ENCODE peak calls at places on chromosomes 11 and 22, in nine cellular contexts. One of them, this sample, is unnamed.

GRCh38 chr11:10263929-10264328 is 30.1 kb downstream of the SBF2 start:
- DNase-seq in HepG2: no peak
- DNase-seq in HCT116: no peak
- DNase-seq in kidney: no peak
- DNase-seq in AG09309: peak
- DNase-seq in mucosa of descending colon: no peak
- DNase-seq in esophagus squamous epithelium: no peak
- DNase-seq in cardiac fibroblast: peak
- DNase-seq in astrocyte of the cerebellum: peak
- DNase-seq in this sample: no peak

GRCh38 chr11:88414981-88415391 is 77.5 kb upstream of the CTSC start:
- DNase-seq in AG09309: no peak
- DNase-seq in HCT116: no peak
- DNase-seq in mucosa of descending colon: no peak
- DNase-seq in HepG2: no peak
- DNase-seq in esophagus squamous epithelium: no peak
- DNase-seq in astrocyte of the cerebellum: no peak
- DNase-seq in cardiac fibroblast: no peak
- DNase-seq in kidney: no peak
- DNase-seq in this sample: no peak

GRCh38 chr22:16827506-16827905 is 2.3 kb upstream of the XKR3 start:
- DNase-seq in HCT116: no peak
- DNase-seq in AG09309: no peak
- DNase-seq in astrocyte of the cerebellum: no peak
- DNase-seq in HepG2: no peak
- DNase-seq in esophagus squamous epithelium: no peak
- DNase-seq in mucosa of descending colon: no peak
- DNase-seq in kidney: no peak
- DNase-seq in cardiac fibroblast: no peak
- DNase-seq in this sample: no peak

GRCh38 chr11:36306888-36307287 is 10.8 kb downstream of the PRR5L start:
- DNase-seq in AG09309: no peak
- DNase-seq in HepG2: peak
- DNase-seq in mucosa of descending colon: no peak
- DNase-seq in esophagus squamous epithelium: no peak
- DNase-seq in astrocyte of the cerebellum: no peak
- DNase-seq in kidney: no peak
- DNase-seq in cardiac fibroblast: peak
- DNase-seq in HCT116: peak
- DNase-seq in this sample: no peak

GRCh38 chr22:50586416-50586815 is 3.8 kb upstream of the CHKB start:
- DNase-seq in kidney: no peak
- DNase-seq in astrocyte of the cerebellum: no peak
- DNase-seq in mucosa of descending colon: no peak
- DNase-seq in esophagus squamous epithelium: no peak
- DNase-seq in HepG2: no peak
- DNase-seq in cardiac fibroblast: no peak
- DNase-seq in HCT116: no peak
- DNase-seq in AG09309: no peak
- DNase-seq in this sample: no peak

GRCh38 chr11:1531961-1532586 is 40.0 kb downstream of the DUSP8 start:
- DNase-seq in cardiac fibroblast: no peak
- DNase-seq in esophagus squamous epithelium: no peak
- DNase-seq in mucosa of descending colon: no peak
- DNase-seq in AG09309: peak
- DNase-seq in kidney: no peak
- DNase-seq in HCT116: no peak
- DNase-seq in astrocyte of the cerebellum: peak
- DNase-seq in HepG2: no peak
- DNase-seq in this sample: no peak

GRCh38 chr11:12528487-12528886 is 145.7 kb upstream of the TEAD1 start:
- DNase-seq in kidney: no peak
- DNase-seq in cardiac fibroblast: no peak
- DNase-seq in mucosa of descending colon: no peak
- DNase-seq in HepG2: no peak
- DNase-seq in esophagus squamous epithelium: no peak
- DNase-seq in astrocyte of the cerebellum: no peak
- DNase-seq in AG09309: no peak
- DNase-seq in HCT116: no peak
- DNase-seq in this sample: no peak

GRCh38 chr11:77141034-77141433 is 13.0 kb downstream of the MYO7A start:
- DNase-seq in HepG2: peak
- DNase-seq in AG09309: peak
- DNase-seq in astrocyte of the cerebellum: no peak
- DNase-seq in mucosa of descending colon: no peak
- DNase-seq in HCT116: no peak
- DNase-seq in esophagus squamous epithelium: no peak
- DNase-seq in kidney: no peak
- DNase-seq in cardiac fibroblast: peak
- DNase-seq in this sample: peak

GRCh38 chr22:35347462-35347861 is 33.4 kb upstream of the HMOX1 start:
- DNase-seq in kidney: peak
- DNase-seq in AG09309: no peak
- DNase-seq in esophagus squamous epithelium: no peak
- DNase-seq in cardiac fibroblast: no peak
- DNase-seq in astrocyte of the cerebellum: no peak
- DNase-seq in HCT116: no peak
- DNase-seq in HepG2: no peak
- DNase-seq in mucosa of descending colon: no peak
- DNase-seq in this sample: no peak

GRCh38 chr11:69157156-69157821 is 1.6 kb downstream of the SMIM38 start:
- DNase-seq in cardiac fibroblast: peak
- DNase-seq in HCT116: no peak
- DNase-seq in astrocyte of the cerebellum: no peak
- DNase-seq in mucosa of descending colon: no peak
- DNase-seq in HepG2: peak
- DNase-seq in AG09309: no peak
- DNase-seq in kidney: no peak
- DNase-seq in esophagus squamous epithelium: no peak
- DNase-seq in this sample: no peak

GRCh38 chr11:94776351-94777321 is 8.5 kb downstream of the AMOTL1 start:
- DNase-seq in HCT116: no peak
- DNase-seq in mucosa of descending colon: no peak
- DNase-seq in astrocyte of the cerebellum: peak
- DNase-seq in HepG2: no peak
- DNase-seq in esophagus squamous epithelium: no peak
- DNase-seq in kidney: no peak
- DNase-seq in cardiac fibroblast: peak
- DNase-seq in AG09309: peak
- DNase-seq in this sample: no peak

GRCh38 chr11:129766858-129767604 is 48.6 kb upstream of the TMEM45B start:
- DNase-seq in HCT116: peak
- DNase-seq in esophagus squamous epithelium: no peak
- DNase-seq in AG09309: no peak
- DNase-seq in kidney: no peak
- DNase-seq in HepG2: peak
- DNase-seq in mucosa of descending colon: peak
- DNase-seq in astrocyte of the cerebellum: no peak
- DNase-seq in cardiac fibroblast: peak
- DNase-seq in this sample: no peak

GRCh38 chr11:113193077-113193476 is 121.3 kb upstream of the TTC12 start:
- DNase-seq in HCT116: no peak
- DNase-seq in AG09309: no peak
- DNase-seq in kidney: no peak
- DNase-seq in cardiac fibroblast: no peak
- DNase-seq in astrocyte of the cerebellum: no peak
- DNase-seq in esophagus squamous epithelium: no peak
- DNase-seq in HepG2: no peak
- DNase-seq in mucosa of descending colon: no peak
- DNase-seq in this sample: no peak

GRCh38 chr11:117550466-117550865 is 222.8 kb downstream of the CEP164 start:
- DNase-seq in kidney: no peak
- DNase-seq in esophagus squamous epithelium: no peak
- DNase-seq in astrocyte of the cerebellum: no peak
- DNase-seq in cardiac fibroblast: no peak
- DNase-seq in mucosa of descending colon: no peak
- DNase-seq in HepG2: no peak
- DNase-seq in AG09309: no peak
- DNase-seq in HCT116: no peak
- DNase-seq in this sample: no peak

GRCh38 chr22:31650391-31650790 is 11.6 kb downstream of the PISD start:
- DNase-seq in esophagus squamous epithelium: no peak
- DNase-seq in mucosa of descending colon: no peak
- DNase-seq in AG09309: peak
- DNase-seq in HepG2: no peak
- DNase-seq in cardiac fibroblast: peak
- DNase-seq in kidney: no peak
- DNase-seq in HCT116: no peak
- DNase-seq in astrocyte of the cerebellum: peak
- DNase-seq in this sample: no peak

GRCh38 chr11:105665281-105665680 is 55.4 kb downstream of the GRIA4 start:
- DNase-seq in HCT116: no peak
- DNase-seq in cardiac fibroblast: no peak
- DNase-seq in HepG2: no peak
- DNase-seq in kidney: no peak
- DNase-seq in esophagus squamous epithelium: no peak
- DNase-seq in astrocyte of the cerebellum: no peak
- DNase-seq in AG09309: no peak
- DNase-seq in mucosa of descending colon: no peak
- DNase-seq in this sample: no peak

GRCh38 chr22:19535001-19535400 is 10.8 kb upstream of the CLDN5 start:
- DNase-seq in mucosa of descending colon: no peak
- DNase-seq in cardiac fibroblast: no peak
- DNase-seq in AG09309: no peak
- DNase-seq in HCT116: no peak
- DNase-seq in kidney: no peak
- DNase-seq in HepG2: no peak
- DNase-seq in esophagus squamous epithelium: no peak
- DNase-seq in astrocyte of the cerebellum: no peak
- DNase-seq in this sample: no peak

GRCh38 chr11:103637250-103637649 is 399.2 kb upstream of the DDI1 start:
- DNase-seq in mucosa of descending colon: no peak
- DNase-seq in astrocyte of the cerebellum: no peak
- DNase-seq in kidney: no peak
- DNase-seq in HepG2: no peak
- DNase-seq in cardiac fibroblast: no peak
- DNase-seq in AG09309: no peak
- DNase-seq in HCT116: no peak
- DNase-seq in esophagus squamous epithelium: no peak
- DNase-seq in this sample: no peak

DNA sequence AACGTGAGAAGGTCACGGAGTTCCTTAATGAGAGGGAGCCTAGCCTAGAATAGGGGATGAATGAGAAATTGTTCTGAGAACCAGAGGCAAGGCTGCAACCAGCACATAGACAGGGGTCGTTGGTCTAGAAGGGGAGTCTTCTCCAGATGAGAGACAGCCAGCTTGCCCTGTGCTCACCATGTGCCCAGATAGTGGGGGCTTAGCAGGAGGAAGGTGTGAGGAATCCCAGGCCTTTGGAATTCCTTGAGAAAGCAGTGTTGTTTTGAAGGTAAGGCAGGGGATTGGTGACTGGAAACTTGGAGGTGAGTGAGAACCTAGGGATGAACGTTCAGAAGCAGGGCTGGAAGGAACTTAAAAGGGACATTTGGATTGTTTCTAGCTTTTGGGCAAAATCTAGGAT is 29.4 kb downstream of the RCOR2 start:
- DNase-seq in esophagus squamous epithelium: no peak
- DNase-seq in AG09309: no peak
- DNase-seq in astrocyte of the cerebellum: no peak
- DNase-seq in HepG2: no peak
- DNase-seq in cardiac fibroblast: no peak
- DNase-seq in kidney: no peak
- DNase-seq in mucosa of descending colon: no peak
- DNase-seq in HCT116: no peak
- DNase-seq in this sample: no peak
- H3K4me3 ChIP-seq in esophagus squamous epithelium: no peak
- H3K4me3 ChIP-seq in AG09309: no peak
- H3K4me3 ChIP-seq in astrocyte of the cerebellum: no peak
- H3K4me3 ChIP-seq in HepG2: no peak
- H3K4me3 ChIP-seq in cardiac fibroblast: no peak
- H3K4me3 ChIP-seq in kidney: no peak
- H3K4me3 ChIP-seq in mucosa of descending colon: no peak
- H3K4me3 ChIP-seq in HCT116: no peak
- H3K4me3 ChIP-seq in this sample: no peak

GRCh38 chr11:124415356-124415923 is 9.2 kb downstream of the OR8B4 start:
- DNase-seq in HCT116: peak
- DNase-seq in mucosa of descending colon: peak
- DNase-seq in cardiac fibroblast: peak
- DNase-seq in AG09309: peak
- DNase-seq in kidney: no peak
- DNase-seq in HepG2: peak
- DNase-seq in esophagus squamous epithelium: no peak
- DNase-seq in astrocyte of the cerebellum: peak
- DNase-seq in this sample: peak
- TF ChIP-seq CTCF in HCT116: peak
- TF ChIP-seq CTCF in mucosa of descending colon: peak
- TF ChIP-seq CTCF in cardiac fibroblast: peak
- TF ChIP-seq CTCF in AG09309: peak
- TF ChIP-seq CTCF in kidney: peak
- TF ChIP-seq CTCF in HepG2: peak
- TF ChIP-seq CTCF in esophagus squamous epithelium: peak
- TF ChIP-seq CTCF in astrocyte of the cerebellum: peak
- TF ChIP-seq CTCF in this sample: peak

GRCh38 chr11:119016216-119017009 is 1.7 kb downstream of the RPS25 start:
- DNase-seq in AG09309: no peak
- DNase-seq in cardiac fibroblast: no peak
- DNase-seq in mucosa of descending colon: no peak
- DNase-seq in astrocyte of the cerebellum: no peak
- DNase-seq in esophagus squamous epithelium: no peak
- DNase-seq in kidney: no peak
- DNase-seq in HCT116: no peak
- DNase-seq in HepG2: no peak
- DNase-seq in this sample: no peak
- H3K4me3 ChIP-seq in AG09309: no peak
- H3K4me3 ChIP-seq in cardiac fibroblast: no peak
- H3K4me3 ChIP-seq in mucosa of descending colon: no peak
- H3K4me3 ChIP-seq in astrocyte of the cerebellum: peak
- H3K4me3 ChIP-seq in esophagus squamous epithelium: no peak
- H3K4me3 ChIP-seq in kidney: no peak
- H3K4me3 ChIP-seq in HCT116: peak
- H3K4me3 ChIP-seq in HepG2: peak
- H3K4me3 ChIP-seq in this sample: peak

DNA sequence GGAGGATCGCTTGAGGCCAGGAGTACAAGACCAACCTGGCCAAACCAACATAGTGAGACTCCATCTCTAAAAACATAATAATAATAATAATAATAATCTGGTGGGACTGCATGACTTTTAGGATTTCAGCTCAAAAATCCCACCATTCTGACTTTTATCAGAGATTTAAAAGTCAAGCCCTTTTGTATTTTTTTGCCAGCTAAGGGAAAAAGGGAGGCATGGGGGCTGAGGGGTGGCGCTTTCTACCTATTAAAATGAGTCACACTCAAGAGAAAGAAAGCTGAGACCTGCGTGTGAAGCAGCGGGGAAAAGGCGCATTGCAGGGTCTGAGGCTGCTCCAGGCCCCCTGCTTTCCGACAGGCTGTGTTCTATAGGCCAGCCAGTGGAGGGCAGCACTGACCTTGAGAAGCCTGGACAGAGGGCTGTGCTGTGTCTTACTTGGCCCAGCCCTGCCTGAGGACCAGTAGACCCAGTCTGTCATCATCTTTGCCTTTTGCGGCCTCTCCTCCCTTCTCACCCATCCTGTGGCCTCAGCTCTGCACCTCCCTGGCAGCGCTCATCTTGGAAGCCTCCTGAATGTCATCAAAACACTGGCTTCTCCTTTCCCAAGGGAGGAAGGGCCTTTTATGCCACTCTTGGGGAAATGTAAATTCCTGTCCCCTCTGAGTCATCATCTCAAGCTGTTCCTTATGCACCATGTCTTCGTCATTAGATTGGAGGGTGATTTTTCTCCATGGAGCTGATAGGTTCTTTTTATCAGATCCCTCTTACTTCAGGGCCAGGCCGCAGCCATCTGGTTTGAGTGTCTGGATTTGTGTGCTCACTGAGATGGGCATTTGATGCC is 12.7 kb upstream of the MAPK8IP1 start:
- DNase-seq in HepG2: peak
- DNase-seq in cardiac fibroblast: peak
- DNase-seq in esophagus squamous epithelium: no peak
- DNase-seq in kidney: no peak
- DNase-seq in HCT116: peak
- DNase-seq in AG09309: peak
- DNase-seq in astrocyte of the cerebellum: peak
- DNase-seq in mucosa of descending colon: no peak
- DNase-seq in this sample: no peak
- TF ChIP-seq CTCF in HepG2: peak
- TF ChIP-seq CTCF in cardiac fibroblast: peak
- TF ChIP-seq CTCF in esophagus squamous epithelium: peak
- TF ChIP-seq CTCF in kidney: peak
- TF ChIP-seq CTCF in HCT116: peak
- TF ChIP-seq CTCF in AG09309: peak
- TF ChIP-seq CTCF in astrocyte of the cerebellum: peak
- TF ChIP-seq CTCF in mucosa of descending colon: peak
- TF ChIP-seq CTCF in this sample: peak